ENCODE peak calls at places on chromosome 3, in seven cellular contexts. T is CD4-positive, alpha-beta memory T cell; N is amniotic stem cell; C is EL; H is A549; X is IMR-90; A is Daoy. Y is an unnamed sample.
A peak's percentile ranks its signal among the peaks of the same experiment; 100 is the strongest.

GRCh38 chr3:176961916-176962315 is 235.4 kb downstream of the TBL1XR1 start:
- DNase-seq in T (no peak), N (no peak), C (peak; percentile 43), H (no peak), X (peak; percentile 60), A (no peak), Y (no peak)

GRCh38 chr3:149969945-149970715 is 565 bp downstream of the PFN2 start:
- DNase-seq in T (peak; percentile 78), N (peak; percentile 74), C (peak; percentile 85), H (peak; percentile 29), X (peak; percentile 90), A (peak; percentile 84), Y (peak; percentile 79)

GRCh38 chr3:38648024-38648658 is 1.3 kb downstream of the SCN5A start:
- DNase-seq in T (no peak), N (no peak), C (no peak), H (no peak), X (no peak), A (no peak), Y (no peak)

GRCh38 chr3:108381531-108381930 is 85.2 kb downstream of the HHLA2 start:
- DNase-seq in T (no peak), N (no peak), C (no peak), H (no peak), X (no peak), A (no peak), Y (no peak)

GRCh38 chr3:4030567-4030966 is 231.3 kb downstream of the LRRN1 start:
- DNase-seq in T (no peak), N (no peak), C (no peak), H (no peak), X (no peak), A (no peak), Y (no peak)

GRCh38 chr3:97835761-97836160 is 13.9 kb downstream of the CRYBG3 start:
- DNase-seq in T (no peak), N (no peak), C (peak; percentile 67), H (no peak), X (peak; percentile 80), A (peak; percentile 43), Y (no peak)

GRCh38 chr3:134473868-134474546 is 11.8 kb downstream of the ANAPC13 start:
- DNase-seq in T (peak; percentile 73), N (peak; percentile 86), C (peak; percentile 82), H (peak; percentile 18), X (peak; percentile 87), A (peak; percentile 70), Y (peak; percentile 66)

GRCh38 chr3:180973543-180973942 is 16.0 kb downstream of the DNAJC19 start:
- DNase-seq in T (no peak), N (no peak), C (no peak), H (no peak), X (no peak), A (no peak), Y (no peak)

GRCh38 chr3:133455960-133456359 is 56.1 kb downstream of the BFSP2 start:
- DNase-seq in T (no peak), N (no peak), C (no peak), H (no peak), X (no peak), A (no peak), Y (no peak)

GRCh38 chr3:5657109-5657508 is 469.6 kb downstream of the EDEM1 start:
- DNase-seq in T (no peak), N (no peak), C (no peak), H (no peak), X (no peak), A (no peak), Y (no peak)

GRCh38 chr3:48633256-48633655 is 2.0 kb downstream of the SLC26A6 start:
- DNase-seq in T (no peak), N (no peak), C (no peak), H (no peak), X (no peak), A (no peak), Y (no peak)

GRCh38 chr3:178063475-178063874 is 472.8 kb upstream of the KCNMB2 start:
- DNase-seq in T (no peak), N (no peak), C (peak; percentile 57), H (no peak), X (peak; percentile 69), A (no peak), Y (no peak)

GRCh38 chr3:105836533-105836932 is 32.3 kb downstream of the CBLB start:
- DNase-seq in T (no peak), N (peak; percentile 63), C (peak; percentile 77), H (no peak), X (peak; percentile 95), A (peak; percentile 85), Y (no peak)

Y was measured in SJCRH30.